ENCODE peak calls at places on chromosomes 5 and 9, in five cellular contexts. One of them, this sample, is unnamed.
A peak's percentile ranks its signal among the peaks of the same experiment; 100 is the strongest.

GRCh38 chr5:37816883-37817282 is 23.0 kb downstream of the GDNF start:
- DNase-seq in stomach: no peak
- DNase-seq in prostate gland: no peak
- DNase-seq in body of pancreas: no peak
- DNase-seq in uterus: no peak
- DNase-seq in this sample: no peak

GRCh38 chr5:119343766-119344165 is 12.1 kb upstream of the TNFAIP8 start:
- DNase-seq in stomach: no peak
- DNase-seq in prostate gland: no peak
- DNase-seq in body of pancreas: no peak
- DNase-seq in uterus: no peak
- DNase-seq in this sample: no peak

GRCh38 chr5:136169218-136169617 is 23.7 kb downstream of the SMIM32 start:
- DNase-seq in stomach: no peak
- DNase-seq in prostate gland: no peak
- DNase-seq in body of pancreas: no peak
- DNase-seq in uterus: no peak
- DNase-seq in this sample: no peak

GRCh38 chr9:103816146-103816545 is 278.0 kb upstream of the SMC2 start:
- DNase-seq in stomach: no peak
- DNase-seq in prostate gland: no peak
- DNase-seq in body of pancreas: no peak
- DNase-seq in uterus: no peak
- DNase-seq in this sample: no peak

GRCh38 chr5:118726891-118727290 is 261.5 kb downstream of the DTWD2 start:
- DNase-seq in stomach: no peak
- DNase-seq in prostate gland: no peak
- DNase-seq in body of pancreas: no peak
- DNase-seq in uterus: no peak
- DNase-seq in this sample: peak; percentile 66

GRCh38 chr5:82594097-82594496 is 315.9 kb upstream of the RPS23 start:
- DNase-seq in stomach: no peak
- DNase-seq in prostate gland: no peak
- DNase-seq in body of pancreas: no peak
- DNase-seq in uterus: no peak
- DNase-seq in this sample: no peak

GRCh38 chr5:127203818-127204217 is 86.8 kb upstream of the MEGF10 start:
- DNase-seq in stomach: no peak
- DNase-seq in prostate gland: no peak
- DNase-seq in body of pancreas: no peak
- DNase-seq in uterus: no peak
- DNase-seq in this sample: no peak

GRCh38 chr5:1888541-1889251 is 6.0 kb upstream of the IRX4 start:
- DNase-seq in stomach: no peak
- DNase-seq in prostate gland: no peak
- DNase-seq in body of pancreas: no peak
- DNase-seq in uterus: no peak
- DNase-seq in this sample: no peak

GRCh38 chr5:167870055-167870454 is 421.4 kb upstream of the WWC1 start:
- DNase-seq in stomach: no peak
- DNase-seq in prostate gland: no peak
- DNase-seq in body of pancreas: no peak
- DNase-seq in uterus: no peak
- DNase-seq in this sample: no peak

GRCh38 chr5:308672-309271 is 12.7 kb upstream of the AHRR start:
- DNase-seq in stomach: peak; percentile 48
- DNase-seq in prostate gland: no peak
- DNase-seq in body of pancreas: no peak
- DNase-seq in uterus: no peak
- DNase-seq in this sample: peak; percentile 92

GRCh38 chr9:74534847-74535246 is 37.7 kb downstream of the RORB start:
- DNase-seq in stomach: no peak
- DNase-seq in prostate gland: no peak
- DNase-seq in body of pancreas: no peak
- DNase-seq in uterus: no peak
- DNase-seq in this sample: no peak

GRCh38 chr9:61673247-61673646 is 483.4 kb downstream of the SPATA31A7 start:
- DNase-seq in stomach: no peak
- DNase-seq in prostate gland: no peak
- DNase-seq in body of pancreas: no peak
- DNase-seq in uterus: no peak
- DNase-seq in this sample: no peak

GRCh38 chr9:126705767-126706697 is 92.3 kb downstream of the LMX1B start:
- DNase-seq in stomach: peak; percentile 79
- DNase-seq in prostate gland: peak; percentile 35
- DNase-seq in body of pancreas: peak; percentile 77
- DNase-seq in uterus: peak; percentile 20
- DNase-seq in this sample: peak; percentile 25

GRCh38 chr9:92634712-92635605 is 35.0 kb downstream of the IPPK start:
- DNase-seq in stomach: peak; percentile 74
- DNase-seq in prostate gland: peak; percentile 39
- DNase-seq in body of pancreas: peak; percentile 79
- DNase-seq in uterus: peak; percentile 88
- DNase-seq in this sample: peak; percentile 53

GRCh38 chr9:83270116-83270515 is 207.2 kb upstream of the RASEF start:
- DNase-seq in stomach: no peak
- DNase-seq in prostate gland: no peak
- DNase-seq in body of pancreas: no peak
- DNase-seq in uterus: no peak
- DNase-seq in this sample: no peak

GRCh38 chr9:37262410-37262809 is 142.0 kb downstream of the ZCCHC7 start:
- DNase-seq in stomach: no peak
- DNase-seq in prostate gland: no peak
- DNase-seq in body of pancreas: peak; percentile 18
- DNase-seq in uterus: no peak
- DNase-seq in this sample: no peak

GRCh38 chr9:107294756-107295155 is 11.7 kb downstream of the RAD23B start:
- DNase-seq in stomach: no peak
- DNase-seq in prostate gland: no peak
- DNase-seq in body of pancreas: no peak
- DNase-seq in uterus: no peak
- DNase-seq in this sample: no peak

GRCh38 chr5:176540476-176540899 is 3.3 kb upstream of the RNF44 start:
- DNase-seq in stomach: no peak
- DNase-seq in prostate gland: no peak
- DNase-seq in body of pancreas: no peak
- DNase-seq in uterus: no peak
- DNase-seq in this sample: no peak
- H3K4me1 ChIP-seq in stomach: peaks cover 59% of the 10 kb centered on the region
- H3K4me1 ChIP-seq in prostate gland: no peaks in the 10 kb centered on the region
- H3K4me1 ChIP-seq in body of pancreas: peaks cover 40% of the 10 kb centered on the region
- H3K4me1 ChIP-seq in uterus: no peaks in the 10 kb centered on the region
- H3K4me1 ChIP-seq in this sample: peaks cover 31% of the 10 kb centered on the region

GRCh38 chr5:151024440-151024839 is 4.0 kb downstream of the GPX3 start:
- DNase-seq in stomach: no peak
- DNase-seq in prostate gland: no peak
- DNase-seq in body of pancreas: no peak
- DNase-seq in uterus: no peak
- DNase-seq in this sample: no peak
- TF ChIP-seq POLR2A in stomach: no peak
- TF ChIP-seq POLR2A in prostate gland: no peak
- TF ChIP-seq POLR2A in body of pancreas: no peak
- TF ChIP-seq POLR2A in uterus: no peak
- TF ChIP-seq POLR2A in this sample: no peak

GRCh38 chr5:163612358-163613149 is 107.1 kb downstream of the MAT2B start:
- DNase-seq in stomach: no peak
- DNase-seq in prostate gland: no peak
- DNase-seq in body of pancreas: no peak
- DNase-seq in uterus: no peak
- DNase-seq in this sample: no peak
- H3K27ac ChIP-seq in stomach: no peak overlapping the region
- H3K27ac ChIP-seq in prostate gland: no peak overlapping the region
- H3K27ac ChIP-seq in body of pancreas: no peak overlapping the region
- H3K27ac ChIP-seq in uterus: no peak overlapping the region
- H3K27ac ChIP-seq in this sample: no peak overlapping the region

GRCh38 chr9:112041199-112041535 is 133.9 kb downstream of the SUSD1 start:
- DNase-seq in stomach: no peak
- DNase-seq in prostate gland: no peak
- DNase-seq in body of pancreas: no peak
- DNase-seq in uterus: no peak
- DNase-seq in this sample: no peak
- H3K4me1 ChIP-seq in stomach: no peaks in the 10 kb centered on the region
- H3K4me1 ChIP-seq in prostate gland: no peaks in the 10 kb centered on the region
- H3K4me1 ChIP-seq in body of pancreas: no peaks in the 10 kb centered on the region
- H3K4me1 ChIP-seq in uterus: no peaks in the 10 kb centered on the region
- H3K4me1 ChIP-seq in this sample: no peaks in the 10 kb centered on the region

GRCh38 chr5:143402464-143403356 is 776 bp downstream of the NR3C1 start:
- DNase-seq in stomach: peak; percentile 67
- DNase-seq in prostate gland: peak; percentile 58
- DNase-seq in body of pancreas: peak; percentile 73
- DNase-seq in uterus: peak; percentile 58
- DNase-seq in this sample: peak; percentile 65

GRCh38 chr5:143399616-143400540 is 3.6 kb downstream of the NR3C1 start:
- DNase-seq in stomach: no peak
- DNase-seq in prostate gland: no peak
- DNase-seq in body of pancreas: no peak
- DNase-seq in uterus: no peak
- DNase-seq in this sample: no peak

GRCh38 chr5:143401846-143402463 is 1.5 kb downstream of the NR3C1 start:
- DNase-seq in stomach: no peak
- DNase-seq in prostate gland: no peak
- DNase-seq in body of pancreas: no peak
- DNase-seq in uterus: no peak
- DNase-seq in this sample: no peak

GRCh38 chr5:143401253-143401845 is 2.1 kb downstream of the NR3C1 start:
- DNase-seq in stomach: no peak
- DNase-seq in prostate gland: no peak
- DNase-seq in body of pancreas: no peak
- DNase-seq in uterus: no peak
- DNase-seq in this sample: no peak

GRCh38 chr5:143400541-143401252 is 2.8 kb downstream of the NR3C1 start:
- DNase-seq in stomach: no peak
- DNase-seq in prostate gland: no peak
- DNase-seq in body of pancreas: no peak
- DNase-seq in uterus: no peak
- DNase-seq in this sample: no peak
- TF ChIP-seq POLR2A in stomach: no peak
- TF ChIP-seq POLR2A in prostate gland: no peak
- TF ChIP-seq POLR2A in body of pancreas: no peak
- TF ChIP-seq POLR2A in uterus: no peak
- TF ChIP-seq POLR2A in this sample: peak; percentile 13

DNA sequence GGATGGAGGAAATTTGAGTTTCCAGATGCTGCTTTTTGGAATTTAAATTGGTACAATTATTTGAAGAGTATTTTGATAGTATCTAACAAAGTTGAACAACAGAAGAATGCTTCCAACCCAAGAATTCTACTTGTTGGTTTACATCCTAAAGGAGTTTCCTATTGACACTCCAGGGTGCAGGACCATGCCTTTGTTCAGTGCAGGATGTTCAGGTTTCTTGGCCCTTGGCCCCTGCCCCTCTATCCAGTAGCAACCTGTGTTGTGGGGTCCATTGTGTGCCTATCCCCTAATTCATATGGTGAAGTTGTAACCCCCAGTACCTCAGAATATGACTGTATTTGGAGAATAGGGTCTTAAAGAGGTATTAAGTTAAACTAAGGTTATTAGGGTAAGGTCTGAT is 750.0 kb upstream of the ZNF608 start:
- DNase-seq in stomach: no peak
- DNase-seq in prostate gland: no peak
- DNase-seq in body of pancreas: no peak
- DNase-seq in uterus: no peak
- DNase-seq in this sample: no peak
- H3K27ac ChIP-seq in stomach: no peak overlapping the region
- H3K27ac ChIP-seq in prostate gland: no peak overlapping the region
- H3K27ac ChIP-seq in body of pancreas: no peak overlapping the region
- H3K27ac ChIP-seq in uterus: no peak overlapping the region
- H3K27ac ChIP-seq in this sample: no peak overlapping the region

GRCh38 chr9:137071282-137071681 is 925 bp upstream of the SAPCD2 start:
- DNase-seq in stomach: no peak
- DNase-seq in prostate gland: no peak
- DNase-seq in body of pancreas: no peak
- DNase-seq in uterus: no peak
- DNase-seq in this sample: no peak
- H3K4me1 ChIP-seq in stomach: peaks cover 31% of the 10 kb centered on the region
- H3K4me1 ChIP-seq in prostate gland: peaks cover 3% of the 10 kb centered on the region
- H3K4me1 ChIP-seq in body of pancreas: peaks cover 24% of the 10 kb centered on the region
- H3K4me1 ChIP-seq in uterus: peaks cover 15% of the 10 kb centered on the region
- H3K4me1 ChIP-seq in this sample: peaks cover 6% of the 10 kb centered on the region

This sample was measured in thyroid gland.